ENCODE peak calls at places on chromosomes 6 and 20, in eight cellular contexts. T is tibial artery; I is CD8-positive, alpha-beta memory T cell; M is H9; S is WERI-Rb-1; G is lower lobe of right lung; K is right lobe of liver; U is fibroblast of lung. R is an unnamed sample.

GRCh38 chr6:89346433-89346832 is 6.1 kb downstream of the UBE2J1 start:
- DNase-seq in T (no peak), I (no peak), M (no peak), S (no peak), G (no peak), K (no peak), U (peak; percentile 42), R (peak; percentile 78)

GRCh38 chr20:50256577-50256976 is 65.9 kb downstream of the CEBPB start:
- DNase-seq in T (no peak), I (no peak), M (peak; percentile 53), S (no peak), G (peak; percentile 23), K (no peak), U (no peak), R (peak; percentile 71)

GRCh38 chr6:31498748-31499147 is 803 bp downstream of the MICB start:
- DNase-seq in T (no peak), I (no peak), M (no peak), S (no peak), G (no peak), K (no peak), U (peak; percentile 6), R (peak; percentile 80)

GRCh38 chr20:28562510-28562898 is 2695.0 kb upstream of the DEFB115 start:
- DNase-seq in T (no peak), I (no peak), M (no peak), S (no peak), G (no peak), K (no peak), U (peak; percentile 83), R (peak; percentile 58)

GRCh38 chr6:114280239-114280982 is 62.4 kb downstream of the HS3ST5 start:
- DNase-seq in T (no peak), I (no peak), M (no peak), S (no peak), G (no peak), K (no peak), U (no peak), R (no peak)

GRCh38 chr6:37142047-37142614 is 27.8 kb upstream of the PIM1 start:
- DNase-seq in T (no peak), I (no peak), M (no peak), S (peak; percentile 52), G (no peak), K (no peak), U (peak; percentile 71), R (no peak)

GRCh38 chr6:46638650-46639049 is 14.0 kb downstream of the CYP39A1 start:
- DNase-seq in T (no peak), I (no peak), M (no peak), S (no peak), G (no peak), K (no peak), U (no peak), R (no peak)

GRCh38 chr6:17349437-17349836 is 44.0 kb upstream of the CAP2 start:
- DNase-seq in T (no peak), I (no peak), M (no peak), S (no peak), G (no peak), K (no peak), U (peak; percentile 53), R (no peak)

GRCh38 chr20:62454936-62455673 is 20.7 kb downstream of the GATA5 start:
- DNase-seq in T (no peak), I (no peak), M (no peak), S (peak; percentile 81), G (no peak), K (no peak), U (no peak), R (peak; percentile 73)

GRCh38 chr6:142716097-142716496 is 228.9 kb downstream of the HIVEP2 start:
- DNase-seq in T (no peak), I (no peak), M (peak; percentile 36), S (no peak), G (no peak), K (peak; percentile 49), U (no peak), R (peak; percentile 68)

GRCh38 chr6:41970436-41970846 is 28.8 kb upstream of the CCND3 start:
- DNase-seq in T (peak; percentile 51), I (peak; percentile 17), M (no peak), S (no peak), G (peak; percentile 77), K (peak; percentile 41), U (peak; percentile 29), R (no peak)

GRCh38 chr20:24994470-24995368 is 2.2 kb upstream of the APMAP start:
- DNase-seq in T (peak; percentile 80), I (peak; percentile 81), M (peak; percentile 76), S (peak; percentile 82), G (peak; percentile 68), K (peak; percentile 81), U (peak; percentile 52), R (peak; percentile 94)
- H3K27ac ChIP-seq in T (no peak overlapping the region), I (no peak overlapping the region), M (no peak overlapping the region), S (peak overlapping the region; percentile 81), G (no peak overlapping the region), K (no peak overlapping the region), U (no peak overlapping the region), R (no peak overlapping the region)

DNA sequence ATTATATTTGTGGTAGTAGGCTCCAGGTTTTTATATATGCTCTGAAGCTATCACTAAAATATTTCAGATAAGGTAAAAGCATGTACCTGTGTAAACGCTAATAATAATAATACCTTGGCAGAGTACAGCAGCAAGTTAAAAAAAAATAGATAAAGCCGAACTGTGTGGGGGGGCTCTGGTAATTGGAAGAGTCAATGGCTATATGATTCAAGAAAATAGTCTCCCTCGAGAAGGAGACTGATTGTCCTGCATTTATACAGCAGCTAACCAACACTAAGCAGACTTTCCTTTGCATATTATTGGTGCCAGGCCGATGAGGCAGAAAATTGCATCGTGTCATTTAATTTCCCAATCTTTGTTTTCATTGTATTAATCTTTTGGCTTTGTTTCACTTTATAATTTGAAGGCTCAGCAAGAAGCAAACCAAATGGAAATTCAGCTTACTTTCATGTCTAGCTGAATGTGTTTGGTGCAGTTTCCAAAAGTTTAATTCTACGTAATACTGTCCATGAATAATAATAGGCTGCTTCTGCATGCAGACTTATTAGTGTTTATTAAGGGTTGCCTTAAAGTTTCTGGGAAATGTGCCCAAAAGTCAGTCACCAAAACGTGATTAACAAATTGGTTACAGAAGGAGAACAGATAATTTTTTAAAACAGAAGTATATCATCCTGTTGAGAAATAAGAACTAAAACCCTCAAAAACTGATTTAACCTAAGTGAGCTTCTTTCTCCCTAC is 258.5 kb downstream of the HACE1 start:
- DNase-seq in T (no peak), I (no peak), M (no peak), S (no peak), G (no peak), K (no peak), U (no peak), R (no peak)
- H3K27ac ChIP-seq in T (no peak overlapping the region), I (no peak overlapping the region), M (no peak overlapping the region), S (no peak overlapping the region), G (no peak overlapping the region), K (no peak overlapping the region), U (no peak overlapping the region), R (no peak overlapping the region)

GRCh38 chr20:19371112-19371511 is 158.7 kb downstream of the SLC24A3 start:
- DNase-seq in T (no peak), I (no peak), M (no peak), S (no peak), G (no peak), K (no peak), U (no peak), R (no peak)

GRCh38 chr20:19363439-19363838 is 151.0 kb downstream of the SLC24A3 start:
- DNase-seq in T (no peak), I (no peak), M (no peak), S (no peak), G (no peak), K (no peak), U (no peak), R (no peak)

GRCh38 chr20:19370076-19371075 is 157.9 kb downstream of the SLC24A3 start:
- DNase-seq in T (no peak), I (no peak), M (no peak), S (no peak), G (no peak), K (no peak), U (no peak), R (no peak)

GRCh38 chr20:19368351-19368750 is 155.9 kb downstream of the SLC24A3 start:
- DNase-seq in T (no peak), I (no peak), M (no peak), S (no peak), G (no peak), K (no peak), U (no peak), R (no peak)

GRCh38 chr20:19367591-19367990 is 155.1 kb downstream of the SLC24A3 start:
- DNase-seq in T (no peak), I (no peak), M (no peak), S (no peak), G (no peak), K (no peak), U (no peak), R (no peak)
- H3K27ac ChIP-seq in T (no peak overlapping the region), I (no peak overlapping the region), M (no peak overlapping the region), S (no peak overlapping the region), G (no peak overlapping the region), K (no peak overlapping the region), U (no peak overlapping the region), R (no peak overlapping the region)

GRCh38 chr6:119100115-119100514 is 21.7 kb upstream of the FAM184A start:
- DNase-seq in T (no peak), I (no peak), M (no peak), S (no peak), G (no peak), K (no peak), U (no peak), R (no peak)

DNA sequence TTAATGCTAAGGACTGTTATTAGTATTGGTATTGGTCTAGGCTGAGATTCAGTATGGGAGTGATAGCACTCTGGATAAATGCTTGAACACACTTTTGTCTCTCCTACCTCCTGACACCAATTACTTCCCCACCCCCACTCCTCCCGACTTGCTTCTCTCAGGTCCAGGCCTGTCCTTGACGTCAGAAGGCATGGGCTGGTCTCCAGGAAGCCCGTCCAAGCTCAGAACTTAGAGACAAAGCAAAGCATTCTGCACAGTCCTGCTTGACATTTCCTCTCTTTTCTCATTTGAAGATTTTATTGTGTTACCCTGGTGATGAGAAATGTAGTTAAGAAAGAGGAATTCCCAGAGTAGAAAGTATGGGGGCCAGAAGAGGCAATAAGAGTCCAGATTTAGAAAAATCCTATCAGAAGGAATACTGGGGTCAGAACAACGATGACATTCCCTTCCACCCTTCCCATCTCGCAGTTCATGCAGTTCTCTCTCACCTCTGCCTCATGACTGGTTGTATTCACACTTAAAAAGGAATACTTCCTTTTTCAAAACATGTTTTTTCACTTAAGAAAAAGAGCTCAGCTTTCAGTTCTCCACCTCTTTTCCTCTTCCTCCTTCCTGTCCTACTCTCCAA is 18.3 kb upstream of the FAM184A start:
- DNase-seq in T (peak; percentile 83), I (no peak), M (no peak), S (no peak), G (no peak), K (peak; percentile 59), U (peak; percentile 40), R (no peak)
- H3K27ac ChIP-seq in T (peak overlapping the region; percentile 0), I (no peak overlapping the region), M (no peak overlapping the region), S (no peak overlapping the region), G (peak overlapping the region; percentile 39), K (no peak overlapping the region), U (no peak overlapping the region), R (peak overlapping the region; percentile 57)

DNA sequence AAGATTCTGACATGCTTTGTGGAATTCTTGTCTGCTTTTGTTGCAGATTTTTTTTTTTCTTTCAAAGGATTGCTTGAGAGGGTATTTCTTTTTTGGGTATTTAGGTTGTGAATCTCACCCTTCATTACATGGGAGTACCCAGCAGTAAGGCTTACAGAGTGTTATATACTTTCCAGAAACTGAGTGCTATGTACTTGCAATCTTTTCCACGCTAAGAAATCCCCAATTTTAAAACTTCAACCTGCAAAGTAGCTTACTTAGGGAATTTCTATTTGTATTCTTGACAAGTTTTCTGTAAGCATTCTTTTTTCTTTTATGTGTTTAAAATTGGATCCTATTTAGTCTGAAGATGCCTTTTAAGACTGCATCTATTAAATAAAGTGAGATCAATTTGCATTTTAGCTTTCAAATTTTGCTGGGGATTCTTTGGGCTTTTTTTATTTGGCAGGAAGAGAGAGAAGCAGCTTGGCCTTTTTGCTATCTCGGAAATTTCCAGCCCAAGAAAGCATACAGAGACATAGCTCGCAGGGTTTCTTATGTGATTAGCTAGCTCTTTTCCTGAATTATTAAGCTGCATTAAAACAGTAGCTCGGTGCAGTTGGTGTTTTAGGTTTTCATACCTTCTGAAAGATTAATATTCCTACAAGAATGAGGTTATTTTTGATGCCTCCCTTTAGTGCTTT is 42.6 kb downstream of the KCNS1 start:
- DNase-seq in T (no peak), I (no peak), M (no peak), S (no peak), G (no peak), K (no peak), U (no peak), R (no peak)
- H3K27ac ChIP-seq in T (no peak overlapping the region), I (no peak overlapping the region), M (no peak overlapping the region), S (no peak overlapping the region), G (no peak overlapping the region), K (no peak overlapping the region), U (no peak overlapping the region), R (no peak overlapping the region)